ENCODE peak calls at places on chromosome 3, in five cellular contexts. H is PC-3; G is HCT116; D is MM.1S; N is CD8-positive, alpha-beta T cell. S is an unnamed sample. For H3K27me3, the result is how much of the 10 kb centered on the place peaks cover.

GRCh38 chr3:54570008-54570407 is 357.9 kb downstream of the LRTM1 start:
- DNase-seq in H (no peak), G (no peak), D (no peak), N (no peak), S (no peak)

GRCh38 chr3:126347543-126348161 is 9.6 kb downstream of the KLF15 start:
- DNase-seq in H (no peak), G (no peak), D (peak), N (peak), S (no peak)

GRCh38 chr3:132549169-132549568 is 47.9 kb upstream of the ACKR4 start:
- DNase-seq in H (no peak), G (no peak), D (no peak), N (no peak), S (no peak)

GRCh38 chr3:172140499-172141391 is 101.4 kb downstream of the FNDC3B start:
- DNase-seq in H (peak), G (no peak), D (no peak), N (no peak), S (no peak)

GRCh38 chr3:12679468-12679867 is 15.6 kb upstream of the RAF1 start:
- DNase-seq in H (peak), G (no peak), D (no peak), N (no peak), S (no peak)

GRCh38 chr3:168094580-168094876 is 1.2 kb downstream of the GOLIM4 start:
- DNase-seq in H (no peak), G (no peak), D (no peak), N (no peak), S (no peak)

GRCh38 chr3:153706706-153707105 is 414.5 kb upstream of the ARHGEF26 start:
- DNase-seq in H (no peak), G (no peak), D (no peak), N (no peak), S (peak)

GRCh38 chr3:39000008-39000450 is 51.7 kb downstream of the SCN11A start:
- DNase-seq in H (peak), G (peak), D (peak), N (no peak), S (peak)

GRCh38 chr3:133525435-133525834 is 48.1 kb upstream of the CDV3 start:
- DNase-seq in H (no peak), G (no peak), D (peak), N (no peak), S (no peak)

GRCh38 chr3:18813300-18813699 is 335.0 kb upstream of the KCNH8 start:
- DNase-seq in H (no peak), G (no peak), D (no peak), N (no peak), S (no peak)

GRCh38 chr3:197186887-197187588 is 111.4 kb downstream of the DLG1 start:
- DNase-seq in H (peak), G (peak), D (peak), N (no peak), S (peak)

GRCh38 chr3:139225551-139225950 is 118.3 kb upstream of the MRPS22 start:
- DNase-seq in H (peak), G (no peak), D (no peak), N (no peak), S (no peak)

GRCh38 chr3:114336122-114336697 is 42.4 kb downstream of the TIGIT start:
- DNase-seq in H (no peak), G (no peak), D (peak), N (no peak), S (no peak)

GRCh38 chr3:150414273-150414672 is 6.2 kb downstream of the TSC22D2 start:
- DNase-seq in H (peak), G (no peak), D (no peak), N (no peak), S (no peak)

GRCh38 chr3:195758721-195759353 is 38.1 kb downstream of the MUC20 start:
- DNase-seq in H (no peak), G (no peak), D (no peak), N (no peak), S (no peak)

GRCh38 chr3:124401841-124402240 is 328.4 kb upstream of the UMPS start:
- DNase-seq in H (no peak), G (no peak), D (peak), N (no peak), S (no peak)

GRCh38 chr3:123028233-123028828 is 768 bp upstream of the SEMA5B start:
- DNase-seq in H (peak), G (peak), D (peak), N (no peak), S (no peak)

GRCh38 chr3:184338538-184338945 is 1.1 kb downstream of the FAM131A start:
- DNase-seq in H (no peak), G (no peak), D (no peak), N (no peak), S (no peak)

GRCh38 chr3:355622-356021 is 159.1 kb downstream of the CHL1 start:
- DNase-seq in H (peak), G (no peak), D (no peak), N (no peak), S (no peak)

GRCh38 chr3:182795383-182795782 is 2.1 kb downstream of the ATP11B start:
- DNase-seq in H (peak), G (no peak), D (peak), N (peak), S (no peak)

GRCh38 chr3:115922681-115923347 is 299.5 kb downstream of the GAP43 start:
- DNase-seq in H (peak), G (peak), D (no peak), N (no peak), S (peak)

GRCh38 chr3:196975349-196975748 is 6.7 kb upstream of the PIGZ start:
- DNase-seq in H (no peak), G (no peak), D (no peak), N (no peak), S (no peak)

GRCh38 chr3:124886168-124887051 is 755 bp downstream of the ITGB5 start:
- DNase-seq in H (peak), G (no peak), D (peak), N (peak), S (no peak)

GRCh38 chr3:139586420-139587017 is 47.0 kb upstream of the RBP1 start:
- DNase-seq in H (no peak), G (no peak), D (peak), N (no peak), S (no peak)

GRCh38 chr3:9673082-9673481 is 23.8 kb downstream of the MTMR14 start:
- DNase-seq in H (no peak), G (no peak), D (no peak), N (no peak), S (no peak)

GRCh38 chr3:113064183-113064582 is 73.4 kb downstream of the GTPBP8 start:
- DNase-seq in H (no peak), G (no peak), D (no peak), N (no peak), S (no peak)

GRCh38 chr3:174957581-174958001 is 98.5 kb downstream of the NAALADL2 start:
- DNase-seq in H (peak), G (no peak), D (no peak), N (no peak), S (no peak)

GRCh38 chr3:13879946-13880810 is at the start of gene WNT7A:
- DNase-seq in H (peak), G (no peak), D (no peak), N (peak), S (no peak)

GRCh38 chr3:11803977-11804903 is 42.4 kb downstream of the TAMM41 start:
- DNase-seq in H (peak), G (peak), D (peak), N (peak), S (peak)

GRCh38 chr3:79367066-79367465 is 400.7 kb downstream of the ROBO1 start:
- DNase-seq in H (peak), G (no peak), D (no peak), N (no peak), S (no peak)

GRCh38 chr3:186413615-186414415 is 51.8 kb upstream of the DGKG start:
- DNase-seq in H (peak), G (no peak), D (peak), N (no peak), S (no peak)

DNA sequence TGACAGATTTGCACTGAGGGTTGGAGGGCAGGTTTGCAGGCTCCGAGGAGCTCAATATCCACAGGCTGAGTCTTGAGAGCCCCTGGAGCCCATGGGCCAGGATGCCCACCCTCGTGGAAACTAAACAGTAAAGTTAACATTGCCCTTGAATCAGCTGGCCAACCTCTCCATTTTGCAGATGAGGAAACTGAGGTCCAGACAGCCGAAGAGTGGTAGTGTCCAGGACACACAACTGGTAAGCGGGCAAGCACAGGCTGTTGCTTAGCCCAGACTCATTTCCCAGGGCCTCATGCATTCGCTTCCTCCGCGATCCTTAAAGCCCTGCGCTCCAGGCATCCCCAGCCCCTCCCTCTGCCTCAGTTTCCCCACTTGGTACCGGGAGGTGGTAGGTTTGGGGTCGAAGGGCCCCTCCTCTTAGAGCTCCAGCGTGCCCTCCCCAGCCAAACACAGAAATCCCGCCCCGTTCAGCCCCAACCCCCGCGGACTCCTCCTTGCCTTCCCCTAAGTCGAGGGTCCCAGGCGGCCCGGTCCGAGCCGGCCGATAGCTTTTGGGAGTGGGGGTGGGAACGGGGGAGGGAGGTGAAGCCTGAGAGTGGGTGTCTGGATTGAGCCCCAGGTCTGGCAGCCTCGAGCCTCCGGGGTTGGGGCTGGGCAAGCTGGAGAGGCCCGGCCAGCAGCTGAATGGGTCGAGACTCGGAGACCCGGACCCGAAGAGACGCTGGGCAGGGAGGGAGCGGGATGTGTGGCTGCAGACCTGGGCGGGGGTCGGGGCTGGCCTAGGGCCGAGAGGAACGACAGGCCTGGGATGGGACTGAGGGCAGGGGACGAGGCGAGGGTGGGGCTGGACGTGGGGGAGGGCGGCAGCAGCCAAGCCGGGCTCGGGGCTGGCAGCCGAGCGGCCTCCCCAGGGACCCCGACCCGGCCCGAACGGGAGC is 3.6 kb downstream of the PTH1R start:
- DNase-seq in H (no peak), G (no peak), D (no peak), N (no peak), S (no peak)
- H3K27me3 ChIP-seq in H (under half), G (under half), D (under half), N (under half), S (half or more)

GRCh38 chr3:28198970-28199369 is 42.4 kb upstream of the CMC1 start:
- DNase-seq in H (no peak), G (no peak), D (no peak), N (no peak), S (no peak)
- H3K27me3 ChIP-seq in H (under half), G (under half), D (under half), N (under half), S (under half)

DNA sequence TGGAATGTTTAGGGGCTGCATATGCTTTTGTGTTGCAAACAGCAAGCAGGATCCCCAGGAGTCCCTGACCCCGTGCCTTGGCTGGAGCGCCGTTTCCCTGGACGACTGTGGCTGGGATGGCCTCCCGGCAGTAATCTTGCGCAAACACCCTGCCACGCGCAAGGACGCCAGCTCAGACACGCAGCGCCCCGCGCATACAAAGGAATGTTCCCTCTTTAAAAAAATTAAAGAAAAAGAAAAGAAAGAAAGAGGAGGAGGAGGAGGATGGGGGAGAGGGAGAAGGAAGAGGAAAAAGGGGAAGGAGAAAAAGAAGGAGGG is 28.2 kb downstream of the ZIC4 start:
- DNase-seq in H (no peak), G (no peak), D (no peak), N (no peak), S (no peak)
- H3K27me3 ChIP-seq in H (half or more), G (under half), D (under half), N (under half), S (under half)

GRCh38 chr3:8638994-8639393 is 5.6 kb downstream of the SSUH2 start:
- DNase-seq in H (no peak), G (no peak), D (no peak), N (no peak), S (no peak)

GRCh38 chr3:8639585-8639984 is 5.0 kb downstream of the SSUH2 start:
- DNase-seq in H (no peak), G (no peak), D (no peak), N (no peak), S (no peak)

GRCh38 chr3:8635625-8636024 is 9.0 kb downstream of the SSUH2 start:
- DNase-seq in H (no peak), G (no peak), D (no peak), N (no peak), S (no peak)

GRCh38 chr3:8640223-8640622 is 4.4 kb downstream of the SSUH2 start:
- DNase-seq in H (peak), G (no peak), D (no peak), N (no peak), S (no peak)

GRCh38 chr3:8637348-8637747 is 7.2 kb downstream of the SSUH2 start:
- DNase-seq in H (no peak), G (no peak), D (no peak), N (no peak), S (no peak)
- H3K27me3 ChIP-seq in H (under half), G (under half), D (under half), N (under half), S (under half)

DNA sequence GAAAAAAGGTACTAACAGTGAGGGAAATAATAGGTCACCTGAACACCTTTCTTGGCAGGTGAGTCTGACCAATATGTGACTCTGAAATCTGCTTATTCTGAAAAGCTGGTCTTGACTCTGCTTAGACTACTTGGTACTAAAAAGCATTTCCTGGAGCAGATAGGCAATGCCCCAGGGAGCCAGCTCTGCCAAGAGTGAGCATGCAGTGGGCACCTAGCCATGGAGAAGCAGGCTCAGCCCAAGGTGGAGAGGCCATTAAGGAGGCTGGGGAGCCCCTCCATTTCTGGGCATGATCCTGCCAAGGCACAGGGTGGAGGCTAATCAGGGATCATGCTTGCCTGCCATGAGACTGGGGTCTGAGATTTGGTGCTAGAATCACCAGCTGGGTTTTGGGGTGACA is 1.6 kb upstream of the LTF start:
- DNase-seq in H (no peak), G (no peak), D (no peak), N (peak), S (no peak)
- H3K27me3 ChIP-seq in H (under half), G (under half), D (under half), N (under half), S (under half)